ENCODE peak calls at places on chromosomes 13 and 19, in six cellular contexts. One of them, this sample, is unnamed.

GRCh38 chr19:13526552-13526951 is 20.3 kb upstream of the CACNA1A start:
- DNase-seq in gastrocnemius medialis: no peak
- DNase-seq in IMR-90: peak; percentile 18
- DNase-seq in cardiac fibroblast: peak; percentile 3
- DNase-seq in fibroblast of mammary gland: peak; percentile 15
- DNase-seq in activated CD8-positive, alpha-beta T cell treated with anti-CD3 and anti-CD28 coated beads for 36 hours: peak; percentile 33
- DNase-seq in this sample: no peak

GRCh38 chr13:75372517-75372916 is 109.5 kb downstream of the TBC1D4 start:
- DNase-seq in gastrocnemius medialis: no peak
- DNase-seq in fibroblast of mammary gland: peak; percentile 69
- DNase-seq in cardiac fibroblast: peak; percentile 74
- DNase-seq in activated CD8-positive, alpha-beta T cell treated with anti-CD3 and anti-CD28 coated beads for 36 hours: peak; percentile 7
- DNase-seq in IMR-90: peak; percentile 62
- DNase-seq in this sample: no peak

GRCh38 chr19:11577451-11578341 is at the start of gene ACP5:
- DNase-seq in cardiac fibroblast: no peak
- DNase-seq in fibroblast of mammary gland: peak; percentile 34
- DNase-seq in activated CD8-positive, alpha-beta T cell treated with anti-CD3 and anti-CD28 coated beads for 36 hours: no peak
- DNase-seq in gastrocnemius medialis: no peak
- DNase-seq in IMR-90: no peak
- DNase-seq in this sample: no peak

GRCh38 chr13:98451676-98452105 is 125.2 kb downstream of the STK24 start:
- DNase-seq in IMR-90: peak; percentile 40
- DNase-seq in fibroblast of mammary gland: peak; percentile 39
- DNase-seq in activated CD8-positive, alpha-beta T cell treated with anti-CD3 and anti-CD28 coated beads for 36 hours: no peak
- DNase-seq in cardiac fibroblast: peak; percentile 34
- DNase-seq in gastrocnemius medialis: no peak
- DNase-seq in this sample: no peak

GRCh38 chr19:16380314-16380695 is 55.7 kb downstream of the KLF2 start:
- DNase-seq in IMR-90: no peak
- DNase-seq in activated CD8-positive, alpha-beta T cell treated with anti-CD3 and anti-CD28 coated beads for 36 hours: no peak
- DNase-seq in gastrocnemius medialis: no peak
- DNase-seq in fibroblast of mammary gland: no peak
- DNase-seq in cardiac fibroblast: no peak
- DNase-seq in this sample: no peak

GRCh38 chr13:38875186-38875875 is 115.3 kb downstream of the STOML3 start:
- DNase-seq in fibroblast of mammary gland: no peak
- DNase-seq in gastrocnemius medialis: no peak
- DNase-seq in activated CD8-positive, alpha-beta T cell treated with anti-CD3 and anti-CD28 coated beads for 36 hours: no peak
- DNase-seq in IMR-90: no peak
- DNase-seq in cardiac fibroblast: no peak
- DNase-seq in this sample: no peak

GRCh38 chr13:21898990-21899389 is 228.1 kb downstream of the FGF9 start:
- DNase-seq in IMR-90: no peak
- DNase-seq in fibroblast of mammary gland: no peak
- DNase-seq in gastrocnemius medialis: no peak
- DNase-seq in cardiac fibroblast: no peak
- DNase-seq in activated CD8-positive, alpha-beta T cell treated with anti-CD3 and anti-CD28 coated beads for 36 hours: no peak
- DNase-seq in this sample: no peak

GRCh38 chr19:46849610-46850009 is 1.0 kb downstream of the AP2S1 start:
- DNase-seq in cardiac fibroblast: no peak
- DNase-seq in IMR-90: no peak
- DNase-seq in fibroblast of mammary gland: no peak
- DNase-seq in gastrocnemius medialis: no peak
- DNase-seq in activated CD8-positive, alpha-beta T cell treated with anti-CD3 and anti-CD28 coated beads for 36 hours: no peak
- DNase-seq in this sample: no peak

GRCh38 chr13:44188257-44188656 is 185.4 kb upstream of the SERP2 start:
- DNase-seq in activated CD8-positive, alpha-beta T cell treated with anti-CD3 and anti-CD28 coated beads for 36 hours: no peak
- DNase-seq in fibroblast of mammary gland: peak; percentile 76
- DNase-seq in IMR-90: peak; percentile 75
- DNase-seq in cardiac fibroblast: no peak
- DNase-seq in gastrocnemius medialis: no peak
- DNase-seq in this sample: no peak

GRCh38 chr19:15265849-15266248 is 33.6 kb upstream of the EPHX3 start:
- DNase-seq in IMR-90: peak; percentile 98
- DNase-seq in activated CD8-positive, alpha-beta T cell treated with anti-CD3 and anti-CD28 coated beads for 36 hours: no peak
- DNase-seq in cardiac fibroblast: peak; percentile 99
- DNase-seq in fibroblast of mammary gland: peak; percentile 98
- DNase-seq in gastrocnemius medialis: peak; percentile 91
- DNase-seq in this sample: peak; percentile 91

GRCh38 chr19:36113895-36114762 is 546 bp downstream of the POLR2I start:
- DNase-seq in activated CD8-positive, alpha-beta T cell treated with anti-CD3 and anti-CD28 coated beads for 36 hours: peak; percentile 43
- DNase-seq in gastrocnemius medialis: peak; percentile 34
- DNase-seq in cardiac fibroblast: peak; percentile 48
- DNase-seq in IMR-90: peak; percentile 30
- DNase-seq in fibroblast of mammary gland: peak; percentile 47
- DNase-seq in this sample: no peak

GRCh38 chr19:40305403-40305802 is 20.3 kb upstream of the AKT2 start:
- DNase-seq in gastrocnemius medialis: peak; percentile 64
- DNase-seq in activated CD8-positive, alpha-beta T cell treated with anti-CD3 and anti-CD28 coated beads for 36 hours: peak; percentile 82
- DNase-seq in fibroblast of mammary gland: peak; percentile 90
- DNase-seq in IMR-90: peak; percentile 90
- DNase-seq in cardiac fibroblast: peak; percentile 95
- DNase-seq in this sample: peak; percentile 72

GRCh38 chr13:114078501-114079451 is 53.6 kb downstream of the RASA3 start:
- DNase-seq in IMR-90: peak; percentile 84
- DNase-seq in activated CD8-positive, alpha-beta T cell treated with anti-CD3 and anti-CD28 coated beads for 36 hours: no peak
- DNase-seq in fibroblast of mammary gland: peak; percentile 95
- DNase-seq in cardiac fibroblast: peak; percentile 80
- DNase-seq in gastrocnemius medialis: peak; percentile 14
- DNase-seq in this sample: no peak

GRCh38 chr13:113981201-113981605 is 7.3 kb upstream of the C13orf46 start:
- DNase-seq in activated CD8-positive, alpha-beta T cell treated with anti-CD3 and anti-CD28 coated beads for 36 hours: no peak
- DNase-seq in IMR-90: no peak
- DNase-seq in fibroblast of mammary gland: no peak
- DNase-seq in gastrocnemius medialis: peak; percentile 66
- DNase-seq in cardiac fibroblast: no peak
- DNase-seq in this sample: no peak

GRCh38 chr19:41694831-41695635 is 7.0 kb upstream of the CEACAM7 start:
- DNase-seq in IMR-90: no peak
- DNase-seq in activated CD8-positive, alpha-beta T cell treated with anti-CD3 and anti-CD28 coated beads for 36 hours: no peak
- DNase-seq in cardiac fibroblast: no peak
- DNase-seq in gastrocnemius medialis: no peak
- DNase-seq in fibroblast of mammary gland: no peak
- DNase-seq in this sample: no peak

GRCh38 chr19:39890755-39891551 is 43.5 kb downstream of the FCGBP start:
- DNase-seq in activated CD8-positive, alpha-beta T cell treated with anti-CD3 and anti-CD28 coated beads for 36 hours: no peak
- DNase-seq in fibroblast of mammary gland: no peak
- DNase-seq in cardiac fibroblast: no peak
- DNase-seq in IMR-90: no peak
- DNase-seq in gastrocnemius medialis: no peak
- DNase-seq in this sample: no peak

GRCh38 chr19:29497686-29498436 is 27.9 kb upstream of the VSTM2B start:
- DNase-seq in activated CD8-positive, alpha-beta T cell treated with anti-CD3 and anti-CD28 coated beads for 36 hours: no peak
- DNase-seq in cardiac fibroblast: no peak
- DNase-seq in fibroblast of mammary gland: no peak
- DNase-seq in IMR-90: no peak
- DNase-seq in gastrocnemius medialis: no peak
- DNase-seq in this sample: no peak

GRCh38 chr19:49685845-49686332 is 3.5 kb upstream of the ADM5 start:
- DNase-seq in cardiac fibroblast: no peak
- DNase-seq in fibroblast of mammary gland: no peak
- DNase-seq in activated CD8-positive, alpha-beta T cell treated with anti-CD3 and anti-CD28 coated beads for 36 hours: no peak
- DNase-seq in IMR-90: no peak
- DNase-seq in gastrocnemius medialis: no peak
- DNase-seq in this sample: no peak

GRCh38 chr13:41764558-41764957 is 196.4 kb downstream of the VWA8 start:
- DNase-seq in IMR-90: no peak
- DNase-seq in fibroblast of mammary gland: no peak
- DNase-seq in cardiac fibroblast: no peak
- DNase-seq in activated CD8-positive, alpha-beta T cell treated with anti-CD3 and anti-CD28 coated beads for 36 hours: no peak
- DNase-seq in gastrocnemius medialis: no peak
- DNase-seq in this sample: no peak

GRCh38 chr19:7748756-7749155 is 1.4 kb upstream of the CD209 start:
- DNase-seq in cardiac fibroblast: peak; percentile 19
- DNase-seq in fibroblast of mammary gland: peak; percentile 13
- DNase-seq in gastrocnemius medialis: no peak
- DNase-seq in activated CD8-positive, alpha-beta T cell treated with anti-CD3 and anti-CD28 coated beads for 36 hours: peak; percentile 33
- DNase-seq in IMR-90: peak; percentile 7
- DNase-seq in this sample: no peak

GRCh38 chr13:74388626-74389025 is 254.4 kb upstream of the KLF12 start:
- DNase-seq in gastrocnemius medialis: no peak
- DNase-seq in IMR-90: no peak
- DNase-seq in fibroblast of mammary gland: no peak
- DNase-seq in cardiac fibroblast: no peak
- DNase-seq in activated CD8-positive, alpha-beta T cell treated with anti-CD3 and anti-CD28 coated beads for 36 hours: no peak
- DNase-seq in this sample: no peak

GRCh38 chr19:6425732-6426686 is 1.4 kb upstream of the KHSRP start:
- DNase-seq in gastrocnemius medialis: no peak
- DNase-seq in IMR-90: no peak
- DNase-seq in activated CD8-positive, alpha-beta T cell treated with anti-CD3 and anti-CD28 coated beads for 36 hours: peak; percentile 37
- DNase-seq in cardiac fibroblast: no peak
- DNase-seq in fibroblast of mammary gland: no peak
- DNase-seq in this sample: no peak
- TF ChIP-seq CTCF in gastrocnemius medialis: no peak
- TF ChIP-seq CTCF in IMR-90: no peak
- TF ChIP-seq CTCF in activated CD8-positive, alpha-beta T cell treated with anti-CD3 and anti-CD28 coated beads for 36 hours: no peak
- TF ChIP-seq CTCF in cardiac fibroblast: no peak
- TF ChIP-seq CTCF in fibroblast of mammary gland: no peak
- TF ChIP-seq CTCF in this sample: no peak

GRCh38 chr13:27130223-27131015 is 41.2 kb downstream of the USP12 start:
- DNase-seq in fibroblast of mammary gland: peak; percentile 91
- DNase-seq in activated CD8-positive, alpha-beta T cell treated with anti-CD3 and anti-CD28 coated beads for 36 hours: no peak
- DNase-seq in cardiac fibroblast: peak; percentile 73
- DNase-seq in IMR-90: peak; percentile 76
- DNase-seq in gastrocnemius medialis: no peak
- DNase-seq in this sample: peak; percentile 10

GRCh38 chr13:27125357-27126282 is 46.0 kb downstream of the USP12 start:
- DNase-seq in fibroblast of mammary gland: no peak
- DNase-seq in activated CD8-positive, alpha-beta T cell treated with anti-CD3 and anti-CD28 coated beads for 36 hours: no peak
- DNase-seq in gastrocnemius medialis: no peak
- DNase-seq in cardiac fibroblast: no peak
- DNase-seq in IMR-90: no peak
- DNase-seq in this sample: no peak

GRCh38 chr13:27124571-27124970 is 47.0 kb downstream of the USP12 start:
- DNase-seq in cardiac fibroblast: no peak
- DNase-seq in gastrocnemius medialis: no peak
- DNase-seq in activated CD8-positive, alpha-beta T cell treated with anti-CD3 and anti-CD28 coated beads for 36 hours: no peak
- DNase-seq in fibroblast of mammary gland: no peak
- DNase-seq in IMR-90: no peak
- DNase-seq in this sample: no peak

GRCh38 chr13:27128825-27129627 is 42.6 kb downstream of the USP12 start:
- DNase-seq in IMR-90: no peak
- DNase-seq in cardiac fibroblast: no peak
- DNase-seq in gastrocnemius medialis: no peak
- DNase-seq in activated CD8-positive, alpha-beta T cell treated with anti-CD3 and anti-CD28 coated beads for 36 hours: no peak
- DNase-seq in fibroblast of mammary gland: no peak
- DNase-seq in this sample: peak; percentile 11

DNA sequence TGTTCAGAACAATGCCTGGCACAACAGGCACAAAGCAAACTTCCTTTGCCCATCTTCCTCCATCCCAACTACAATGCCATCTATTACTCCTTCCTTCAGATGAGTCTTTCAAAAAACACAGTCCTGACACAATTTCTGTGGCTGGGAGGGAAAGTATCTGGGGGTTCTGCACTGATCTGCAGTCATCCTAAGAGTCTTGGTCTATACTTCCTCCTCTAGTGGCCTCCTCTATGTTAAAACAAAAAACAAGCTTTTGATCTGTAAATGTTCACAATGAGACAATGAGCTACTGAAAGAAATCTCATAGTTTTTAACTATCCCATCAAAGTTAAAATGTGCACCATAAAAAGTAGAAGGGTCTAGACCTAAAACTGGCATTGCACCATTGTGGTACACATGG is 44.7 kb downstream of the USP12 start:
- DNase-seq in IMR-90: no peak
- DNase-seq in fibroblast of mammary gland: no peak
- DNase-seq in activated CD8-positive, alpha-beta T cell treated with anti-CD3 and anti-CD28 coated beads for 36 hours: no peak
- DNase-seq in gastrocnemius medialis: no peak
- DNase-seq in cardiac fibroblast: no peak
- DNase-seq in this sample: no peak
- TF ChIP-seq CTCF in IMR-90: no peak
- TF ChIP-seq CTCF in fibroblast of mammary gland: no peak
- TF ChIP-seq CTCF in activated CD8-positive, alpha-beta T cell treated with anti-CD3 and anti-CD28 coated beads for 36 hours: no peak
- TF ChIP-seq CTCF in gastrocnemius medialis: no peak
- TF ChIP-seq CTCF in cardiac fibroblast: no peak
- TF ChIP-seq CTCF in this sample: no peak

GRCh38 chr13:27182054-27182453 is 10.4 kb upstream of the USP12 start:
- DNase-seq in fibroblast of mammary gland: no peak
- DNase-seq in cardiac fibroblast: no peak
- DNase-seq in activated CD8-positive, alpha-beta T cell treated with anti-CD3 and anti-CD28 coated beads for 36 hours: no peak
- DNase-seq in IMR-90: no peak
- DNase-seq in gastrocnemius medialis: no peak
- DNase-seq in this sample: no peak

GRCh38 chr13:27174766-27175455 is 3.3 kb upstream of the USP12 start:
- DNase-seq in activated CD8-positive, alpha-beta T cell treated with anti-CD3 and anti-CD28 coated beads for 36 hours: no peak
- DNase-seq in gastrocnemius medialis: no peak
- DNase-seq in IMR-90: peak; percentile 48
- DNase-seq in cardiac fibroblast: peak; percentile 15
- DNase-seq in fibroblast of mammary gland: peak; percentile 54
- DNase-seq in this sample: no peak

GRCh38 chr13:27176772-27177171 is 5.2 kb upstream of the USP12 start:
- DNase-seq in gastrocnemius medialis: no peak
- DNase-seq in IMR-90: no peak
- DNase-seq in cardiac fibroblast: no peak
- DNase-seq in activated CD8-positive, alpha-beta T cell treated with anti-CD3 and anti-CD28 coated beads for 36 hours: no peak
- DNase-seq in fibroblast of mammary gland: no peak
- DNase-seq in this sample: no peak

GRCh38 chr13:27182844-27183497 is 11.4 kb upstream of the USP12 start:
- DNase-seq in cardiac fibroblast: peak; percentile 83
- DNase-seq in IMR-90: peak; percentile 95
- DNase-seq in gastrocnemius medialis: peak; percentile 61
- DNase-seq in fibroblast of mammary gland: peak; percentile 98
- DNase-seq in activated CD8-positive, alpha-beta T cell treated with anti-CD3 and anti-CD28 coated beads for 36 hours: no peak
- DNase-seq in this sample: peak; percentile 46

GRCh38 chr13:27177852-27178251 is 6.2 kb upstream of the USP12 start:
- DNase-seq in gastrocnemius medialis: no peak
- DNase-seq in IMR-90: no peak
- DNase-seq in activated CD8-positive, alpha-beta T cell treated with anti-CD3 and anti-CD28 coated beads for 36 hours: no peak
- DNase-seq in cardiac fibroblast: no peak
- DNase-seq in fibroblast of mammary gland: no peak
- DNase-seq in this sample: no peak
- TF ChIP-seq CTCF in gastrocnemius medialis: no peak
- TF ChIP-seq CTCF in IMR-90: no peak
- TF ChIP-seq CTCF in activated CD8-positive, alpha-beta T cell treated with anti-CD3 and anti-CD28 coated beads for 36 hours: no peak
- TF ChIP-seq CTCF in cardiac fibroblast: no peak
- TF ChIP-seq CTCF in fibroblast of mammary gland: no peak
- TF ChIP-seq CTCF in this sample: no peak

GRCh38 chr13:81488021-81488420 is 1147.1 kb upstream of the SPRY2 start:
- DNase-seq in gastrocnemius medialis: no peak
- DNase-seq in cardiac fibroblast: peak; percentile 34
- DNase-seq in fibroblast of mammary gland: no peak
- DNase-seq in IMR-90: no peak
- DNase-seq in activated CD8-positive, alpha-beta T cell treated with anti-CD3 and anti-CD28 coated beads for 36 hours: no peak
- DNase-seq in this sample: no peak

GRCh38 chr13:81493144-81493543 is 1152.2 kb upstream of the SPRY2 start:
- DNase-seq in cardiac fibroblast: no peak
- DNase-seq in fibroblast of mammary gland: no peak
- DNase-seq in activated CD8-positive, alpha-beta T cell treated with anti-CD3 and anti-CD28 coated beads for 36 hours: no peak
- DNase-seq in IMR-90: no peak
- DNase-seq in gastrocnemius medialis: no peak
- DNase-seq in this sample: no peak

DNA sequence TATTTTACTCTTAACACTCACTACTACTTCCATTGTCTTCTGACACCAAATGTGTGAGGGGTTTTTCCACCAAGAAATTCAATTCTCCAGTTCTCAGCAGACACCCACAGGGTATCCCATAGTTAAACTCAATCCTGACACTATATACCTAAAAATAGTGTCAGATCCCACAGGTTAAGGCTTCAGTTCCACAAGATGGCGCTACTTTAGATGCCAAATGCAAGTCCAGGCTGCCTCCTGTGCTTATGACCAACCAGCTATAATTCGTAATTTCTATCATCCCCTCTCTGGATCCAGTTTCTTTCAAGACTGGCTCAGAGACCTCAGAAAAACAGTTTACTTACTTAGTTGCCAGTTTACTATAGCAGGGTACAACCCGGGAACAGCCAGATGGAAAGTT is 1146.2 kb upstream of the SPRY2 start:
- DNase-seq in activated CD8-positive, alpha-beta T cell treated with anti-CD3 and anti-CD28 coated beads for 36 hours: no peak
- DNase-seq in fibroblast of mammary gland: peak; percentile 1
- DNase-seq in gastrocnemius medialis: no peak
- DNase-seq in IMR-90: no peak
- DNase-seq in cardiac fibroblast: peak; percentile 6
- DNase-seq in this sample: no peak
- TF ChIP-seq CTCF in activated CD8-positive, alpha-beta T cell treated with anti-CD3 and anti-CD28 coated beads for 36 hours: no peak
- TF ChIP-seq CTCF in fibroblast of mammary gland: no peak
- TF ChIP-seq CTCF in gastrocnemius medialis: no peak
- TF ChIP-seq CTCF in IMR-90: no peak
- TF ChIP-seq CTCF in cardiac fibroblast: no peak
- TF ChIP-seq CTCF in this sample: no peak